ENCODE peak calls at places on chromosomes 11 and 22, in five cellular contexts. P is sciatic nerve; M is hippocampal formation; J is anterior cingulate cortex; B is naive thymus-derived CD8-positive, alpha-beta T cell. R is an unnamed sample.

GRCh38 chr11:12433571-12434061 is 56.2 kb downstream of the PARVA start:
- DNase-seq in P (no peak), M (no peak), J (no peak), B (no peak), R (no peak)

GRCh38 chr11:10777806-10778205 is 26.8 kb downstream of the CTR9 start:
- DNase-seq in P (no peak), M (no peak), J (no peak), B (no peak), R (no peak)

GRCh38 chr22:38325575-38325974 is 8.3 kb upstream of the CSNK1E start:
- DNase-seq in P (no peak), M (no peak), J (no peak), B (no peak), R (no peak)

GRCh38 chr11:96760815-96761214 is 371.0 kb downstream of the JRKL start:
- DNase-seq in P (no peak), M (no peak), J (no peak), B (no peak), R (no peak)

GRCh38 chr11:109512680-109513079 is 90.7 kb downstream of the C11orf87 start:
- DNase-seq in P (no peak), M (no peak), J (no peak), B (no peak), R (no peak)

GRCh38 chr11:69653406-69653960 is 12.5 kb downstream of the CCND1 start:
- DNase-seq in P (no peak), M (no peak), J (no peak), B (no peak), R (peak)

GRCh38 chr11:69442807-69443137 is 38.7 kb upstream of the LINC01488 start:
- DNase-seq in P (no peak), M (no peak), J (no peak), B (no peak), R (peak)

GRCh38 chr22:32494971-32495370 is 20.4 kb downstream of the FBXO7 start:
- DNase-seq in P (no peak), M (no peak), J (no peak), B (no peak), R (no peak)

GRCh38 chr11:86577663-86578636 is 94.5 kb downstream of the ME3 start:
- DNase-seq in P (peak), M (no peak), J (no peak), B (no peak), R (peak)

GRCh38 chr11:7577883-7578242 is 64.1 kb downstream of the PPFIBP2 start:
- DNase-seq in P (no peak), M (no peak), J (no peak), B (no peak), R (no peak)

GRCh38 chr11:64204464-64204989 is 2.0 kb upstream of the FERMT3 start:
- DNase-seq in P (peak), M (peak), J (peak), B (peak), R (peak)

GRCh38 chr11:12290477-12290922 is 86.9 kb upstream of the PARVA start:
- DNase-seq in P (no peak), M (peak), J (no peak), B (no peak), R (peak)

GRCh38 chr11:61607426-61607825 is 26.6 kb upstream of the SYT7 start:
- DNase-seq in P (no peak), M (no peak), J (no peak), B (no peak), R (no peak)

GRCh38 chr11:86134580-86135318 is 65.9 kb upstream of the PICALM start:
- DNase-seq in P (no peak), M (peak), J (no peak), B (no peak), R (no peak)

GRCh38 chr11:8006349-8006977 is 19.3 kb downstream of the EIF3F start:
- DNase-seq in P (no peak), M (peak), J (peak), B (peak), R (no peak)

GRCh38 chr22:46076651-46077339 is 73.5 kb upstream of the PPARA start:
- DNase-seq in P (peak), M (no peak), J (no peak), B (no peak), R (peak)

GRCh38 chr11:71120346-71120963 is 131.9 kb downstream of the SHANK2 start:
- DNase-seq in P (no peak), M (no peak), J (no peak), B (no peak), R (peak)

GRCh38 chr11:45091563-45092392 is 54.7 kb upstream of the PRDM11 start:
- DNase-seq in P (no peak), M (no peak), J (no peak), B (no peak), R (no peak)

GRCh38 chr22:47006433-47006832 is 244.0 kb downstream of the TBC1D22A start:
- DNase-seq in P (peak), M (no peak), J (no peak), B (no peak), R (peak)

GRCh38 chr11:124518900-124519541 is 24.4 kb downstream of the OR8B12 start:
- DNase-seq in P (no peak), M (no peak), J (no peak), B (no peak), R (no peak)